ENCODE peak calls at places on chromosomes 1 and 21, in nine cellular contexts. F, S, Z, J, Q, L, C, O and Y are unnamed samples.

GRCh38 chr1:30192969-30193630 is 530.3 kb downstream of the MATN1 start:
- DNase-seq in F (no peak), S (no peak), Z (no peak), J (no peak), Q (no peak), L (no peak), C (no peak), O (no peak), Y (no peak)

GRCh38 chr21:14949603-14950002 is 115.2 kb downstream of the NRIP1 start:
- DNase-seq in F (no peak), S (no peak), Z (no peak), J (no peak), Q (no peak), L (no peak), C (no peak), O (no peak), Y (no peak)

GRCh38 chr1:227318852-227319607 is 738 bp upstream of the CDC42BPA start:
- DNase-seq in F (peak; percentile 61), S (peak; percentile 63), Z (no peak), J (peak; percentile 56), Q (peak; percentile 4), L (no peak), C (no peak), O (peak; percentile 70), Y (peak; percentile 63)

GRCh38 chr1:12232221-12232620 is 2.4 kb downstream of the VPS13D start:
- DNase-seq in F (peak; percentile 92), S (no peak), Z (no peak), J (no peak), Q (no peak), L (no peak), C (no peak), O (no peak), Y (no peak)

GRCh38 chr1:179017383-179018326 is 8.0 kb upstream of the FAM20B start:
- DNase-seq in F (peak; percentile 68), S (no peak), Z (no peak), J (no peak), Q (no peak), L (no peak), C (peak; percentile 69), O (peak; percentile 31), Y (peak; percentile 47)

GRCh38 chr21:20997308-20997632 is 939 bp upstream of the NCAM2 start:
- DNase-seq in F (no peak), S (peak; percentile 19), Z (no peak), J (no peak), Q (no peak), L (no peak), C (no peak), O (peak; percentile 5), Y (no peak)

GRCh38 chr1:238384381-238384780 is 493.7 kb upstream of the ZP4 start:
- DNase-seq in F (no peak), S (no peak), Z (no peak), J (peak; percentile 34), Q (no peak), L (no peak), C (no peak), O (no peak), Y (peak; percentile 38)

GRCh38 chr1:201898240-201898894 is 9.7 kb downstream of the SHISA4 start:
- DNase-seq in F (no peak), S (no peak), Z (no peak), J (no peak), Q (no peak), L (no peak), C (peak; percentile 38), O (no peak), Y (no peak)

GRCh38 chr1:230561570-230561969 is 80.7 kb upstream of the COG2 start:
- DNase-seq in F (no peak), S (no peak), Z (no peak), J (no peak), Q (no peak), L (no peak), C (no peak), O (no peak), Y (no peak)

GRCh38 chr1:17890815-17891191 is 135.7 kb downstream of the ACTL8 start:
- DNase-seq in F (no peak), S (no peak), Z (no peak), J (no peak), Q (no peak), L (no peak), C (no peak), O (no peak), Y (no peak)

GRCh38 chr1:184113251-184113650 is 61.7 kb downstream of the TSEN15 start:
- DNase-seq in F (no peak), S (no peak), Z (no peak), J (no peak), Q (no peak), L (no peak), C (no peak), O (no peak), Y (no peak)

GRCh38 chr1:204923209-204923608 is 52.5 kb downstream of the NFASC start:
- DNase-seq in F (no peak), S (peak; percentile 33), Z (no peak), J (no peak), Q (no peak), L (no peak), C (no peak), O (no peak), Y (no peak)

GRCh38 chr21:44969965-44970755 is 30.3 kb downstream of the SLX9 start:
- DNase-seq in F (no peak), S (no peak), Z (no peak), J (peak; percentile 87), Q (no peak), L (no peak), C (no peak), O (no peak), Y (peak; percentile 81)

GRCh38 chr1:221747840-221748239 is 6.0 kb upstream of the DUSP10 start:
- DNase-seq in F (no peak), S (no peak), Z (no peak), J (no peak), Q (no peak), L (no peak), C (no peak), O (no peak), Y (no peak)

GRCh38 chr1:243944429-243945160 is 94.6 kb upstream of the AKT3 start:
- DNase-seq in F (peak; percentile 96), S (peak; percentile 67), Z (no peak), J (peak; percentile 62), Q (no peak), L (no peak), C (no peak), O (peak; percentile 49), Y (peak; percentile 21)